ENCODE peak calls at places on chromosomes 16 and 17, in eight cellular contexts. R is body of pancreas, J is lung, Z is adrenal gland, I is transverse colon, Q is breast epithelium, D is tibial nerve, M is left ventricle myocardium inferior. O is an unnamed sample.

GRCh38 chr17:77212081-77212832 is 71.5 kb downstream of the SEC14L1 start:
- DNase-seq in Q (no peak), Z (no peak), M (no peak), R (no peak), D (no peak), I (peak; percentile 48), J (no peak), O (no peak)

GRCh38 chr17:16215965-16216316 is 607 bp upstream of the NCOR1 start:
- DNase-seq in R (no peak), I (peak; percentile 63), Z (no peak), J (peak; percentile 65), M (no peak), D (peak; percentile 24), Q (no peak), O (no peak)

GRCh38 chr16:80350066-80350465 is 190.7 kb upstream of the DYNLRB2 start:
- DNase-seq in Q (no peak), J (no peak), R (no peak), I (no peak), M (no peak), Z (no peak), D (no peak), O (no peak)

GRCh38 chr16:85856585-85856984 is 42.4 kb upstream of the IRF8 start:
- DNase-seq in M (no peak), Z (no peak), D (no peak), Q (no peak), J (no peak), I (no peak), R (no peak), O (no peak)

GRCh38 chr17:27585792-27586191 is 45.2 kb upstream of the LGALS9 start:
- DNase-seq in D (no peak), Q (no peak), M (no peak), I (no peak), Z (no peak), R (no peak), J (no peak), O (no peak)

GRCh38 chr17:21400816-21401593 is 24.8 kb downstream of the KCNJ12 start:
- DNase-seq in D (no peak), M (no peak), J (no peak), Z (no peak), R (no peak), Q (no peak), I (no peak), O (no peak)

GRCh38 chr17:73304971-73305786 is 6.6 kb downstream of the CDC42EP4 start:
- DNase-seq in R (peak; percentile 62), Q (no peak), I (peak; percentile 65), D (no peak), M (peak; percentile 68), J (peak; percentile 74), Z (peak; percentile 84), O (peak; percentile 91)

GRCh38 chr17:40779181-40779909 is 3.0 kb downstream of the KRT27 start:
- DNase-seq in Q (no peak), D (no peak), Z (no peak), R (no peak), I (no peak), M (no peak), J (peak; percentile 70), O (no peak)

GRCh38 chr16:2595376-2596200 is 57.8 kb downstream of the PDPK1 start:
- DNase-seq in R (no peak), I (no peak), D (no peak), Z (no peak), Q (peak; percentile 43), J (no peak), M (no peak), O (no peak)

GRCh38 chr16:17295948-17296347 is 174.8 kb downstream of the XYLT1 start:
- DNase-seq in Z (no peak), J (no peak), M (no peak), D (peak; percentile 41), R (no peak), Q (no peak), I (no peak), O (no peak)

GRCh38 chr17:64005734-64006167 is 7.6 kb downstream of the PRR29 start:
- DNase-seq in M (no peak), R (peak; percentile 48), Q (no peak), D (no peak), Z (peak; percentile 13), J (no peak), I (peak; percentile 33), O (peak; percentile 59)

GRCh38 chr16:9441021-9441420 is 349.6 kb downstream of the HAPSTR1 start:
- DNase-seq in D (no peak), Z (no peak), R (peak; percentile 16), I (no peak), J (no peak), Q (no peak), M (no peak), O (no peak)

GRCh38 chr17:49193513-49194296 is 16.7 kb downstream of the GNGT2 start:
- DNase-seq in Q (no peak), J (peak; percentile 42), M (no peak), I (peak; percentile 70), Z (peak; percentile 73), D (peak; percentile 62), R (peak; percentile 60), O (peak; percentile 69)

GRCh38 chr17:58531661-58532554 is 17.5 kb upstream of the MTMR4 start:
- DNase-seq in Z (peak; percentile 72), J (no peak), Q (no peak), I (peak; percentile 64), D (no peak), M (peak; percentile 73), R (peak; percentile 58), O (no peak)

GRCh38 chr16:49921791-49922456 is 66.0 kb upstream of the ZNF423 start:
- DNase-seq in Z (peak; percentile 54), Q (peak; percentile 68), M (peak; percentile 44), J (peak; percentile 35), D (peak; percentile 57), I (peak; percentile 80), R (peak; percentile 77), O (peak; percentile 61)

GRCh38 chr17:10059684-10060211 is 138.7 kb downstream of the GAS7 start:
- DNase-seq in M (peak; percentile 64), J (no peak), D (no peak), R (peak; percentile 24), Z (no peak), I (peak; percentile 41), Q (no peak), O (peak; percentile 88)

GRCh38 chr17:78016852-78017251 is 58.3 kb downstream of the TNRC6C start:
- DNase-seq in R (no peak), M (no peak), D (no peak), I (no peak), Q (no peak), J (no peak), Z (no peak), O (no peak)

GRCh38 chr16:75621170-75621477 is 2.0 kb downstream of the ADAT1 start:
- DNase-seq in I (no peak), M (no peak), R (no peak), Z (no peak), Q (no peak), D (no peak), J (no peak), O (no peak)
- TF ChIP-seq CTCF in I (peak; percentile 13), M (peak; percentile 49), R (no peak), Z (no peak), Q (no peak), D (peak; percentile 10), J (no peak), O (peak; percentile 64)

GRCh38 chr17:81819648-81820171 is 13.4 kb downstream of the MCRIP1 start:
- DNase-seq in J (no peak), Z (no peak), M (no peak), I (no peak), D (no peak), R (no peak), Q (no peak), O (no peak)

GRCh38 chr17:81821147-81821546 is 11.9 kb downstream of the MCRIP1 start:
- DNase-seq in D (no peak), I (no peak), M (no peak), J (no peak), Q (no peak), R (peak; percentile 19), Z (peak; percentile 33), O (no peak)

GRCh38 chr17:81815646-81815985 is 11.7 kb downstream of the GCGR start:
- DNase-seq in I (peak; percentile 57), M (no peak), R (no peak), J (no peak), Q (no peak), Z (no peak), D (no peak), O (no peak)

GRCh38 chr17:81814748-81815645 is 11.0 kb downstream of the GCGR start:
- DNase-seq in I (no peak), Q (no peak), Z (no peak), J (no peak), M (no peak), R (peak; percentile 57), D (no peak), O (no peak)

GRCh38 chr17:81817758-81818147 is 13.8 kb downstream of the GCGR start:
- DNase-seq in R (no peak), I (no peak), M (no peak), Q (no peak), J (no peak), D (no peak), Z (no peak), O (no peak)
- H3K27me3 ChIP-seq in R (no peaks in the 10 kb centered on the region), I (no peaks in the 10 kb centered on the region), M (peaks cover 22% of the 10 kb centered on the region), Q (no peaks in the 10 kb centered on the region), J (no peaks in the 10 kb centered on the region), D (peaks cover 33% of the 10 kb centered on the region), Z (no peaks in the 10 kb centered on the region), O (no peaks in the 10 kb centered on the region)

GRCh38 chr17:57477483-57478357 is 221.4 kb downstream of the MSI2 start:
- DNase-seq in M (no peak), R (no peak), I (no peak), Z (no peak), J (no peak), D (no peak), Q (no peak), O (no peak)

GRCh38 chr17:57480438-57481196 is 224.3 kb downstream of the MSI2 start:
- DNase-seq in M (no peak), R (no peak), D (no peak), Q (no peak), Z (peak; percentile 54), I (no peak), J (no peak), O (no peak)

GRCh38 chr17:57475786-57476185 is 219.5 kb downstream of the MSI2 start:
- DNase-seq in I (no peak), Z (no peak), J (no peak), M (no peak), D (no peak), R (no peak), Q (no peak), O (no peak)

GRCh38 chr17:57478851-57479250 is 222.5 kb downstream of the MSI2 start:
- DNase-seq in R (no peak), D (no peak), I (no peak), M (no peak), Z (no peak), Q (no peak), J (no peak), O (no peak)

DNA sequence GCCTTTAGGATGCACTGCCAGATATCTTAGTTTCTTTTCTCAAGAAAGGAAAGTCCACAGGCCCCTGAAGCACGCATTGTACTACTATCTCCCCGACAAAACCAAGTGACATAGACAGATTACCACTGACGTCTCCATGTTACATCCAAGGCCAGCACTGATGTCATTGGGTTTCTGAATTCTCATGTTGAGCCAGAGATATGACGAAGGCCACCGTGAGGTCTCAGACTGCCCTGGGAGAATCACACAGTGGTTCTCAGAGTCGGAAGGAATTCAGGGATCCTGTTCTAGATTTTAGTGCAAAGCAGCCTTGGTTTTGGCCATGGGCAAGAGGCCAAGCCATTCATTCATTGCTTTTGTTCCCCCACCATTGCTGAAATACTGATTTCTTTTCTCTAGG is 222.1 kb downstream of the MSI2 start:
- DNase-seq in M (no peak), J (no peak), D (no peak), Z (peak; percentile 91), Q (no peak), I (no peak), R (peak; percentile 45), O (peak; percentile 85)
- H3K4me1 ChIP-seq in M (peaks cover 73% of the 10 kb centered on the region), J (peaks cover 21% of the 10 kb centered on the region), D (no peaks in the 10 kb centered on the region), Z (peaks cover 83% of the 10 kb centered on the region), Q (peaks cover 15% of the 10 kb centered on the region), I (no peaks in the 10 kb centered on the region), R (peaks cover 2% of the 10 kb centered on the region), O (peaks cover 65% of the 10 kb centered on the region)

GRCh38 chr17:13281626-13282025 is 263.8 kb upstream of the ELAC2 start:
- DNase-seq in M (no peak), I (no peak), R (no peak), J (no peak), D (no peak), Z (no peak), Q (no peak), O (no peak)
- TF ChIP-seq CTCF in M (no peak), I (no peak), R (no peak), J (no peak), D (no peak), Z (no peak), Q (no peak), O (no peak)

O was measured in right atrium auricular region.